ENCODE peak calls at places on chromosomes 2 and 18, in nine cellular contexts. C is mammary epithelial cell, Q is GM23248, K is HCEC 1CT, D is NCI-H510A treated with DMSO at 0.1 percent for 48 hours, P is HTR-8/SVneo, O is psoas muscle, X is GM04503, T is SK-N-MC. I is an unnamed sample.
A peak's percentile ranks its signal among the peaks of the same experiment; 100 is the strongest.

GRCh38 chr2:196167666-196168065 is 3.7 kb downstream of the STK17B start:
- DNase-seq in C (no peak), Q (no peak), K (no peak), D (no peak), P (no peak), O (no peak), X (no peak), T (no peak), I (no peak)

GRCh38 chr2:220499281-220499680 is 871.9 kb downstream of the SLC4A3 start:
- DNase-seq in C (peak; percentile 45), Q (peak; percentile 81), K (peak; percentile 64), D (peak; percentile 33), P (peak; percentile 47), O (peak; percentile 63), X (peak; percentile 45), T (no peak), I (no peak)

GRCh38 chr2:143029141-143029540 is 100.1 kb upstream of the ARHGAP15 start:
- DNase-seq in C (peak; percentile 53), Q (no peak), K (peak; percentile 67), D (no peak), P (no peak), O (no peak), X (no peak), T (no peak), I (no peak)

GRCh38 chr2:12730265-12730664 is 13.5 kb downstream of the TRIB2 start:
- DNase-seq in C (no peak), Q (no peak), K (no peak), D (no peak), P (no peak), O (no peak), X (no peak), T (no peak), I (no peak)

GRCh38 chr2:75516378-75517122 is 44.2 kb downstream of the EVA1A start:
- DNase-seq in C (peak; percentile 54), Q (no peak), K (no peak), D (peak; percentile 16), P (no peak), O (no peak), X (no peak), T (no peak), I (no peak)

GRCh38 chr2:210363261-210363660 is 48.3 kb upstream of the MYL1 start:
- DNase-seq in C (peak; percentile 18), Q (no peak), K (no peak), D (no peak), P (no peak), O (no peak), X (no peak), T (no peak), I (no peak)

GRCh38 chr2:4561206-4561605 is 857.8 kb downstream of the DCDC2C start:
- DNase-seq in C (no peak), Q (no peak), K (no peak), D (no peak), P (no peak), O (no peak), X (no peak), T (no peak), I (no peak)

GRCh38 chr2:162177301-162177700 is 25.3 kb upstream of the GCG start:
- DNase-seq in C (no peak), Q (no peak), K (no peak), D (no peak), P (no peak), O (no peak), X (no peak), T (no peak), I (no peak)

GRCh38 chr2:54520687-54521086 is 64.6 kb downstream of the SPTBN1 start:
- DNase-seq in C (peak; percentile 86), Q (peak; percentile 96), K (peak; percentile 93), D (no peak), P (peak; percentile 38), O (no peak), X (peak; percentile 95), T (no peak), I (no peak)

GRCh38 chr2:190467575-190468083 is 59.5 kb downstream of the MFSD6 start:
- DNase-seq in C (no peak), Q (peak; percentile 65), K (no peak), D (peak; percentile 30), P (no peak), O (no peak), X (no peak), T (peak; percentile 82), I (no peak)

GRCh38 chr18:22391571-22392359 is 25.9 kb downstream of the CTAGE1 start:
- DNase-seq in C (peak; percentile 99), Q (peak; percentile 95), K (peak; percentile 81), D (no peak), P (peak; percentile 46), O (no peak), X (peak; percentile 50), T (no peak), I (no peak)

GRCh38 chr18:76468345-76469275 is 26.4 kb downstream of the ZNF516 start:
- DNase-seq in C (no peak), Q (no peak), K (no peak), D (no peak), P (no peak), O (no peak), X (no peak), T (no peak), I (no peak)

I was measured in CD4-positive, alpha-beta T cell.